ENCODE peak calls at places on chromosomes 1 and 21, in four cellular contexts. Z is stomach, P is BE2C, L is cardiac fibroblast. Q is an unnamed sample.

GRCh38 chr1:156368889-156369684 is at the start of gene RHBG:
- DNase-seq in Z (peak), P (no peak), L (no peak), Q (no peak)

GRCh38 chr1:16971330-16972209 is 8.8 kb downstream of the MFAP2 start:
- DNase-seq in Z (no peak), P (peak), L (peak), Q (no peak)

GRCh38 chr1:186804669-186805068 is 24.1 kb upstream of the PLA2G4A start:
- DNase-seq in Z (no peak), P (no peak), L (no peak), Q (no peak)

GRCh38 chr1:186212574-186213224 is 162.4 kb downstream of the TPR start:
- DNase-seq in Z (no peak), P (peak), L (peak), Q (peak)

GRCh38 chr1:15620155-15620545 is 2.9 kb downstream of the DDI2 start:
- DNase-seq in Z (no peak), P (no peak), L (peak), Q (no peak)

GRCh38 chr1:77322061-77322900 is 40.5 kb downstream of the AK5 start:
- DNase-seq in Z (no peak), P (no peak), L (peak), Q (peak)

GRCh38 chr21:45542242-45542666 is at the start of gene SLC19A1:
- DNase-seq in Z (peak), P (peak), L (peak), Q (no peak)

GRCh38 chr1:19683351-19683750 is 18.7 kb downstream of the HTR6 start:
- DNase-seq in Z (no peak), P (no peak), L (peak), Q (no peak)

GRCh38 chr1:79042117-79042516 is 35.6 kb upstream of the ADGRL4 start:
- DNase-seq in Z (no peak), P (no peak), L (peak), Q (peak)

GRCh38 chr1:89130716-89131115 is 4.8 kb upstream of the GBP2 start:
- DNase-seq in Z (no peak), P (no peak), L (no peak), Q (no peak)

GRCh38 chr1:229167356-229167755 is 103.6 kb upstream of the RAB4A start:
- DNase-seq in Z (no peak), P (no peak), L (no peak), Q (no peak)

GRCh38 chr1:187045371-187045770 is 216.6 kb downstream of the PLA2G4A start:
- DNase-seq in Z (no peak), P (no peak), L (no peak), Q (no peak)

GRCh38 chr1:94314222-94314858 is 77.0 kb upstream of the ARHGAP29 start:
- DNase-seq in Z (no peak), P (no peak), L (no peak), Q (no peak)

GRCh38 chr1:234134878-234135277 is 230.4 kb downstream of the SLC35F3 start:
- DNase-seq in Z (no peak), P (no peak), L (no peak), Q (no peak)

GRCh38 chr1:206503591-206504362 is 3.6 kb upstream of the RASSF5 start:
- DNase-seq in Z (no peak), P (no peak), L (peak), Q (peak)

GRCh38 chr1:222547260-222547614 is 667 bp downstream of the HHIPL2 start:
- DNase-seq in Z (no peak), P (no peak), L (no peak), Q (no peak)

GRCh38 chr1:32201011-32201855 is 838 bp downstream of the CCDC28B start:
- DNase-seq in Z (peak), P (peak), L (peak), Q (no peak)

GRCh38 chr1:52426391-52426790 is 22.0 kb downstream of the PRPF38A start:
- DNase-seq in Z (no peak), P (no peak), L (peak), Q (peak)

GRCh38 chr1:83901547-83902155 is 97.3 kb downstream of the TTLL7 start:
- DNase-seq in Z (peak), P (no peak), L (peak), Q (peak)

GRCh38 chr1:36603461-36603860 is 120.7 kb upstream of the CSF3R start:
- DNase-seq in Z (no peak), P (no peak), L (no peak), Q (no peak)

GRCh38 chr1:183023601-183024351 is 556 bp downstream of the LAMC1 start:
- DNase-seq in Z (peak), P (peak), L (peak), Q (no peak)

GRCh38 chr1:44240802-44241671 is 27.8 kb downstream of the DMAP1 start:
- DNase-seq in Z (no peak), P (peak), L (no peak), Q (no peak)
- H3K4me3 ChIP-seq in Z (no peak), P (no peak), L (no peak), Q (no peak)

GRCh38 chr21:34085129-34085528 is 11.8 kb downstream of the MRPS6 start:
- DNase-seq in Z (no peak), P (no peak), L (no peak), Q (no peak)
- H3K4me3 ChIP-seq in Z (no peak), P (no peak), L (no peak), Q (no peak)

DNA sequence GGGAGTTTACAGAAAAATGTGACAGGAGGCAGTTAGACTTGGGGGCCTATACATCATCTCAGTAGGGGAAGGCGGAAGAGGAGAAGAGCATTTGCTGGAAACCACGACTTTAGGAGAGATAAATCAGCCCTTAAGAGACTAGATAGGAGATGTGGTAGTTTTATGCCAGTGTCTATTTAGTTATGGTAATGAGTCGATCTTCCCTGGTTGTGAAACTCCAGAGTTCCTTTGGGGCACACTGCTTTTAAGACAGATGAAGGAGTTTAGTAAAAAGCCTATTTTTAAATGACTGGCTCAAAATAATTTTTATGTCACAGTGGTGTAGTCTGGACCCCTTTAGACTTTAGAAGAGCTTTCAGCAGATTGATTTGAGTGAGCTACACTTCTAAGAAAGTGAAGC is 7.8 kb downstream of the PGM1 start:
- DNase-seq in Z (no peak), P (no peak), L (peak), Q (no peak)
- H3K4me3 ChIP-seq in Z (no peak), P (no peak), L (no peak), Q (no peak)

GRCh38 chr1:178093150-178093957 is 550 bp upstream of the RASAL2 start:
- DNase-seq in Z (peak), P (peak), L (peak), Q (peak)
- H3K4me3 ChIP-seq in Z (peak), P (peak), L (peak), Q (peak)

DNA sequence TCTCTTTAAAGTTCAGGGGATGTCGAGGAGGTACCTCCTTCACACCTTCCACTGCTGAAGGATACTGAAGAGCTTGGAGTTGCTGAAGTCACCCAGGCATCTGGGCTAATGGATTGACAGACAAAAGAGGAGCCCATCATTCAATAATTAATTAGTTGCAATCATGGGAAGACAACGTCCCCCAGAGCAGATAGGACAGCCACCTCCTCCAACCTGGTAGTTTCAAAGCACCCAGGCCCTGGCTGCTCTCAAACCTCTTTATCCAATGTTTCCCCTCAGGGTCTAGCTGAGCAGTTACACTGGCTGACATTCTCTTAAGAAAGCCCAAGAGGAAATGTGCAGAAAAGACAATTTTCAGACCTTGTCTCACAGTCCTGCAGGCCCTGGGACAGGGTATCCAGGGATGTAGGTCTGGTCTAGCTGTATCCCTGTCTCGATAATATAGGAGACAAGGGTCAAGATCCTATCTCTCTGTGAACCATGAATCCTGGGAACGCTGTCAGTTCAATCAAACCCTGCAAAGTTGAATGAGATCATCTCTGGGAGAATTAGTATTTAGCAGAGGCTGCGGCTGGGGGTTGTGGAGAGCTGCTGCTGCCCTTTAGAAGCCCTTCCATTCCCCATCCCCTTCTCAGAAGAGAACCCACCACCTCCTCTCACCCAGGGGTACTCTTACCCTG is 1.0 kb downstream of the TSPAN2 start:
- DNase-seq in Z (no peak), P (no peak), L (no peak), Q (no peak)
- H3K4me3 ChIP-seq in Z (peak), P (no peak), L (no peak), Q (no peak)

DNA sequence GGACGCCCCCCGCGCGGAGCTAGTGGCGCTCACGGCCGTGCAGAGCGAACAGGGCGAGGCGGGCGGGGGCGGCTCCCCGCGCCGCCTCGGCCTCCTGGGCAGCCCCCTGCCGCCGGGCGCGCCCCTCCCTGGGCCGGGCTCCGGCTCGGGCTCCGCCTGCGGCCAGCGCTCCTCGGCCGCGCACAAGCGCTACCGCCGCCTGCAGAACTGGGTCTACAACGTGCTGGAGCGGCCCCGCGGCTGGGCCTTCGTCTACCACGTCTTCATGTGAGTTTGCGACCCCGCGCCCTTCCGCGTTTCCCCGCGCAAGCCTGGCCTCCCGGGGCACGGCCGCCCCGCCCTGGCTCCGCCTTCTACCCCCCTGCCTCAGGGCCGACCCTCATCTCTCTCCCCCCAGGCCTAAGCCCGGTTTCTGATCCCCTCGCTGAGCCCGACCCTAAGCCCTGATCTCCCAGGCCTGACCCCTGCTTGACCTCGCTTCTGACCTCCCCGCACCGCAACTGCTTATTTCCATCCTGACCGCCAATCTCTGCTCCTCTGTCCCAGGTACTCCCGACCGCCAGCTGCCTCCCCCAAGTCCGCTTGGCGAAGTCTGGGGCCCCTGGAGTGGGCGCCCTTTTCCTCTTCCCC is 669 bp downstream of the KCNQ4 start:
- DNase-seq in Z (peak), P (no peak), L (no peak), Q (no peak)
- H3K4me3 ChIP-seq in Z (peak), P (no peak), L (peak), Q (peak)

DNA sequence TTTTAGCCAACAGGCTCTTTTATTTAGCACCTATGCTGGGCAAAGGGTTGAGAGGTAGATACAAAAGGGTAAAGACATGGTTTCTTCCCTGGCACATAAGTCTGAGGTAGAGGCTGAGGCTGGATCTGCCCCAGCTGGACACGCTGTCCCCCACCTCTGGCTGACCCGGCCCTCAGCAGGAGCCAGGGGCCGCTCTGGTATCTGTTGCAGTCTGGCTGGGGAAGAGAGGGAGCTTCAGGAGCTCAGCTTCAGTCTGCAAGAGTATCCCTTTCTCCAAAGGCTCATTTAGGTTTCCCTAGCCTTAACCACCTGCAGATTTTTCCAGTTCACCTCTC is 14.2 kb downstream of the BLACAT1 start:
- DNase-seq in Z (no peak), P (no peak), L (no peak), Q (no peak)
- H3K4me3 ChIP-seq in Z (no peak), P (no peak), L (no peak), Q (no peak)

GRCh38 chr21:31136891-31137290 is 98.6 kb upstream of the KRTAP19-8 start:
- DNase-seq in Z (no peak), P (peak), L (peak), Q (peak)
- H3K4me3 ChIP-seq in Z (no peak), P (peak), L (no peak), Q (no peak)

GRCh38 chr1:87154351-87154750 is 174.3 kb upstream of the LMO4 start:
- DNase-seq in Z (no peak), P (no peak), L (no peak), Q (no peak)
- H3K4me3 ChIP-seq in Z (no peak), P (no peak), L (no peak), Q (no peak)

GRCh38 chr1:160768295-160768657 is 27.7 kb upstream of the LY9 start:
- DNase-seq in Z (peak), P (no peak), L (peak), Q (no peak)
- H3K4me3 ChIP-seq in Z (no peak), P (peak), L (no peak), Q (no peak)